ENCODE peak calls at places on chromosome X, in nine cellular contexts. Z is NCI-H1092; K is GM10248; M is stimulated activated CD4-positive, alpha-beta T cell treated with anti-CD3 and anti-CD28 coated beads, Interleukin-1b, Interleukin-23, amount 100 ng/mL, for 1 hour; P is renal cortical epithelial cell; R is MCF 10A; C is NCI-H2227 treated with DMSO at 0.1 percent for 48 hours; A is ureter; Q is neural progenitor cell. G is an unnamed sample.

GRCh38 chrX:73877687-73878086 is 314.7 kb downstream of the CHIC1 start:
- DNase-seq in Z (no peak), K (no peak), M (no peak), P (peak; percentile 9), R (no peak), C (no peak), A (no peak), Q (no peak), G (peak; percentile 88)

GRCh38 chrX:72358313-72358712 is 52.6 kb upstream of the CITED1 start:
- DNase-seq in Z (no peak), K (no peak), M (no peak), P (peak; percentile 8), R (peak; percentile 42), C (no peak), A (no peak), Q (no peak), G (peak; percentile 56)

GRCh38 chrX:19245711-19246269 is 97.9 kb upstream of the PDHA1 start:
- DNase-seq in Z (no peak), K (no peak), M (no peak), P (no peak), R (peak; percentile 24), C (no peak), A (no peak), Q (no peak), G (no peak)

GRCh38 chrX:54066841-54067240 is 22.6 kb upstream of the PHF8 start:
- DNase-seq in Z (no peak), K (no peak), M (no peak), P (peak; percentile 62), R (peak; percentile 6), C (no peak), A (no peak), Q (no peak), G (peak; percentile 13)

GRCh38 chrX:153933751-153934472 is 925 bp downstream of the NAA10 start:
- DNase-seq in Z (no peak), K (no peak), M (no peak), P (no peak), R (no peak), C (no peak), A (no peak), Q (no peak), G (peak; percentile 44)

GRCh38 chrX:519741-520140 is 110.8 kb upstream of the SHOX start:
- DNase-seq in Z (no peak), K (no peak), M (no peak), P (no peak), R (no peak), C (no peak), A (no peak), Q (no peak), G (no peak)

GRCh38 chrX:68186552-68187262 is 246.6 kb downstream of the OPHN1 start:
- DNase-seq in Z (no peak), K (no peak), M (no peak), P (peak; percentile 31), R (no peak), C (no peak), A (no peak), Q (no peak), G (peak; percentile 62)

GRCh38 chrX:24145340-24146186 is 4.0 kb upstream of the ZFX start:
- DNase-seq in Z (no peak), K (no peak), M (no peak), P (peak; percentile 85), R (no peak), C (peak; percentile 43), A (no peak), Q (no peak), G (peak; percentile 75)

GRCh38 chrX:148310402-148311200 is 189.8 kb upstream of the AFF2 start:
- DNase-seq in Z (no peak), K (no peak), M (peak; percentile 16), P (no peak), R (no peak), C (no peak), A (no peak), Q (no peak), G (no peak)

GRCh38 chrX:10685923-10686595 is 65.7 kb upstream of the MID1 start:
- DNase-seq in Z (no peak), K (no peak), M (no peak), P (no peak), R (no peak), C (no peak), A (no peak), Q (no peak), G (peak; percentile 13)

GRCh38 chrX:40107291-40108083 is 9.7 kb upstream of the BCOR start:
- DNase-seq in Z (peak; percentile 70), K (no peak), M (no peak), P (peak; percentile 36), R (no peak), C (peak; percentile 53), A (no peak), Q (peak; percentile 73), G (peak; percentile 87)

GRCh38 chrX:9352683-9353430 is 112.0 kb upstream of the TBL1X start:
- DNase-seq in Z (no peak), K (peak; percentile 45), M (no peak), P (no peak), R (peak; percentile 78), C (no peak), A (no peak), Q (no peak), G (no peak)

GRCh38 chrX:1658083-1658463 is 43.2 kb downstream of the ASMT start:
- DNase-seq in Z (no peak), K (no peak), M (no peak), P (no peak), R (no peak), C (no peak), A (peak; percentile 35), Q (peak; percentile 52), G (no peak)

GRCh38 chrX:54492340-54492739 is 3.7 kb downstream of the FGD1 start:
- DNase-seq in Z (no peak), K (no peak), M (no peak), P (peak; percentile 23), R (peak; percentile 60), C (no peak), A (no peak), Q (no peak), G (peak; percentile 65)

GRCh38 chrX:43655961-43656494 is at the start of gene MAOA:
- DNase-seq in Z (no peak), K (no peak), M (no peak), P (peak; percentile 41), R (peak; percentile 73), C (no peak), A (peak; percentile 89), Q (peak; percentile 66), G (peak; percentile 40)

GRCh38 chrX:17242470-17242869 is 132.5 kb upstream of the NHS start:
- DNase-seq in Z (peak; percentile 50), K (peak; percentile 33), M (no peak), P (peak; percentile 47), R (peak; percentile 66), C (peak; percentile 57), A (peak; percentile 59), Q (peak; percentile 62), G (peak; percentile 65)

GRCh38 chrX:110614596-110614995 is 181.0 kb downstream of the CHRDL1 start:
- DNase-seq in Z (no peak), K (no peak), M (no peak), P (no peak), R (no peak), C (no peak), A (no peak), Q (no peak), G (no peak)

GRCh38 chrX:116379854-116380253 is 56.6 kb upstream of the SLC6A14 start:
- DNase-seq in Z (no peak), K (no peak), M (no peak), P (peak; percentile 5), R (peak; percentile 77), C (no peak), A (no peak), Q (no peak), G (peak; percentile 9)

GRCh38 chrX:45233541-45233940 is 32.9 kb upstream of the DIPK2B start:
- DNase-seq in Z (no peak), K (no peak), M (no peak), P (no peak), R (no peak), C (no peak), A (no peak), Q (no peak), G (no peak)

GRCh38 chrX:115030635-115031034 is 13.2 kb upstream of the IL13RA2 start:
- DNase-seq in Z (no peak), K (no peak), M (no peak), P (peak; percentile 45), R (peak; percentile 68), C (no peak), A (peak; percentile 74), Q (no peak), G (peak; percentile 39)

GRCh38 chrX:10932842-10933440 is 178.2 kb upstream of the HCCS start:
- DNase-seq in Z (no peak), K (no peak), M (no peak), P (no peak), R (peak; percentile 14), C (no peak), A (no peak), Q (no peak), G (no peak)

GRCh38 chrX:115339441-115340025 is 50.0 kb downstream of the LUZP4 start:
- DNase-seq in Z (no peak), K (no peak), M (no peak), P (peak; percentile 45), R (peak; percentile 8), C (no peak), A (no peak), Q (no peak), G (no peak)

GRCh38 chrX:15903186-15903681 is 48.6 kb upstream of the AP1S2 start:
- DNase-seq in Z (no peak), K (peak; percentile 58), M (no peak), P (peak; percentile 15), R (no peak), C (no peak), A (no peak), Q (no peak), G (peak; percentile 41)

GRCh38 chrX:12791253-12792228 is at the start of gene PRPS2:
- DNase-seq in Z (peak; percentile 68), K (peak; percentile 81), M (peak; percentile 23), P (no peak), R (peak; percentile 50), C (peak; percentile 39), A (peak; percentile 76), Q (peak; percentile 80), G (peak; percentile 50)

GRCh38 chrX:151088221-151088620 is 88.2 kb upstream of the GPR50 start:
- DNase-seq in Z (no peak), K (no peak), M (no peak), P (no peak), R (no peak), C (no peak), A (no peak), Q (no peak), G (no peak)

GRCh38 chrX:48683411-48683982 is at the start of gene WAS:
- DNase-seq in Z (no peak), K (peak; percentile 73), M (no peak), P (no peak), R (no peak), C (no peak), A (no peak), Q (no peak), G (no peak)

GRCh38 chrX:78708171-78708570 is 39.3 kb upstream of the LPAR4 start:
- DNase-seq in Z (no peak), K (peak; percentile 5), M (no peak), P (peak; percentile 30), R (peak; percentile 24), C (no peak), A (no peak), Q (peak; percentile 48), G (peak; percentile 41)

GRCh38 chrX:112814496-112814895 is 26.1 kb downstream of the AMOT start:
- DNase-seq in Z (no peak), K (no peak), M (no peak), P (no peak), R (no peak), C (no peak), A (no peak), Q (peak; percentile 6), G (no peak)

GRCh38 chrX:150934453-150934852 is 36.0 kb upstream of the CD99L2 start:
- DNase-seq in Z (no peak), K (no peak), M (no peak), P (peak; percentile 64), R (peak; percentile 73), C (peak; percentile 15), A (no peak), Q (peak; percentile 28), G (peak; percentile 84)

GRCh38 chrX:8629871-8630270 is 102.1 kb downstream of the ANOS1 start:
- DNase-seq in Z (no peak), K (no peak), M (no peak), P (no peak), R (peak; percentile 51), C (no peak), A (no peak), Q (no peak), G (peak; percentile 12)

GRCh38 chrX:10628906-10629305 is 8.5 kb upstream of the MID1 start:
- DNase-seq in Z (no peak), K (no peak), M (no peak), P (peak; percentile 51), R (no peak), C (no peak), A (no peak), Q (no peak), G (peak; percentile 75)

G was measured in kidney tubule cell.